ENCODE peak calls at places on chromosomes 7 and 10, in six cellular contexts. One of them, this sample, is unnamed.

GRCh38 chr7:126818393-126819196 is 434.1 kb downstream of the GRM8 start:
- DNase-seq in Panc1: no peak
- DNase-seq in amniotic stem cell: no peak
- DNase-seq in GM12865: no peak
- DNase-seq in foreskin fibroblast: no peak
- DNase-seq in heart left ventricle: no peak
- DNase-seq in this sample: no peak

GRCh38 chr7:11458736-11459483 is 373.1 kb downstream of the THSD7A start:
- DNase-seq in amniotic stem cell: peak
- DNase-seq in foreskin fibroblast: peak
- DNase-seq in Panc1: peak
- DNase-seq in heart left ventricle: peak
- DNase-seq in GM12865: no peak
- DNase-seq in this sample: no peak

GRCh38 chr7:20785211-20786048 is 1.3 kb downstream of the SP8 start:
- DNase-seq in GM12865: no peak
- DNase-seq in foreskin fibroblast: peak
- DNase-seq in Panc1: no peak
- DNase-seq in amniotic stem cell: no peak
- DNase-seq in heart left ventricle: no peak
- DNase-seq in this sample: peak

GRCh38 chr10:113111260-113111659 is 161.2 kb downstream of the TCF7L2 start:
- DNase-seq in foreskin fibroblast: no peak
- DNase-seq in heart left ventricle: no peak
- DNase-seq in GM12865: no peak
- DNase-seq in amniotic stem cell: no peak
- DNase-seq in Panc1: no peak
- DNase-seq in this sample: no peak

GRCh38 chr10:104300736-104301292 is 31.8 kb downstream of the GSTO2 start:
- DNase-seq in foreskin fibroblast: peak
- DNase-seq in heart left ventricle: peak
- DNase-seq in GM12865: no peak
- DNase-seq in amniotic stem cell: peak
- DNase-seq in Panc1: no peak
- DNase-seq in this sample: peak

GRCh38 chr10:69663548-69663947 is 33.5 kb downstream of the FAM241B start:
- DNase-seq in foreskin fibroblast: no peak
- DNase-seq in GM12865: no peak
- DNase-seq in heart left ventricle: no peak
- DNase-seq in Panc1: no peak
- DNase-seq in amniotic stem cell: no peak
- DNase-seq in this sample: no peak

GRCh38 chr10:50807851-50808776 is 68.4 kb downstream of the ASAH2B start:
- DNase-seq in heart left ventricle: no peak
- DNase-seq in amniotic stem cell: no peak
- DNase-seq in foreskin fibroblast: peak
- DNase-seq in Panc1: no peak
- DNase-seq in GM12865: no peak
- DNase-seq in this sample: no peak

GRCh38 chr10:133334495-133335237 is 2.0 kb downstream of the CALY start:
- DNase-seq in GM12865: no peak
- DNase-seq in Panc1: no peak
- DNase-seq in foreskin fibroblast: peak
- DNase-seq in heart left ventricle: no peak
- DNase-seq in amniotic stem cell: no peak
- DNase-seq in this sample: no peak

GRCh38 chr10:117899181-117899683 is 147.5 kb downstream of the RAB11FIP2 start:
- DNase-seq in Panc1: no peak
- DNase-seq in GM12865: no peak
- DNase-seq in foreskin fibroblast: peak
- DNase-seq in heart left ventricle: no peak
- DNase-seq in amniotic stem cell: no peak
- DNase-seq in this sample: no peak

GRCh38 chr7:46713868-46714596 is 793.0 kb upstream of the IGFBP3 start:
- DNase-seq in GM12865: no peak
- DNase-seq in amniotic stem cell: no peak
- DNase-seq in heart left ventricle: peak
- DNase-seq in Panc1: no peak
- DNase-seq in foreskin fibroblast: peak
- DNase-seq in this sample: no peak

This sample was measured in aorta.